ENCODE peak calls at places on chromosomes 12 and 14, in four cellular contexts. L is astrocyte, R is IMR-90, T is uterus. F is an unnamed sample. For H3K36me3 and H3K27me3, the result is how much of the 10 kb centered on the place peaks cover.

GRCh38 chr12:26136688-26137087 is 11.9 kb upstream of the BHLHE41 start:
- DNase-seq in T (no peak), L (no peak), R (no peak), F (no peak)

GRCh38 chr12:111056618-111057521 is 136.5 kb upstream of the MYL2 start:
- DNase-seq in L (no peak), T (no peak), R (no peak), F (peak)

GRCh38 chr12:5343711-5344110 is 88.2 kb upstream of the NTF3 start:
- DNase-seq in L (no peak), R (no peak), T (no peak), F (no peak)

GRCh38 chr12:18578191-18578590 is 159.6 kb downstream of the PLCZ1 start:
- DNase-seq in T (no peak), R (peak), L (peak), F (no peak)

GRCh38 chr14:60515244-60515695 is 6.3 kb downstream of the SIX6 start:
- DNase-seq in L (no peak), R (no peak), T (no peak), F (no peak)

GRCh38 chr14:33745163-33745562 is 205.7 kb downstream of the EGLN3 start:
- DNase-seq in R (no peak), L (peak), T (no peak), F (no peak)

GRCh38 chr14:91810699-91811098 is 56.6 kb downstream of the TC2N start:
- DNase-seq in R (no peak), L (no peak), T (no peak), F (no peak)

GRCh38 chr12:1562813-1563412 is 31.5 kb downstream of the FBXL14 start:
- DNase-seq in T (no peak), R (no peak), L (peak), F (no peak)

GRCh38 chr12:38469689-38470088 is 153.1 kb downstream of the ALG10B start:
- DNase-seq in T (no peak), R (no peak), L (no peak), F (no peak)

GRCh38 chr14:69808919-69809808 is 12.1 kb upstream of the SLC10A1 start:
- DNase-seq in L (no peak), R (no peak), T (no peak), F (no peak)

GRCh38 chr12:100163416-100164152 is 20.9 kb upstream of the BLTP3B start:
- DNase-seq in L (peak), T (peak), R (peak), F (peak)

GRCh38 chr14:87617079-87617478 is 375.9 kb downstream of the GALC start:
- DNase-seq in L (no peak), T (no peak), R (no peak), F (no peak)

GRCh38 chr12:92955997-92956663 is 27.0 kb upstream of the EEA1 start:
- DNase-seq in R (peak), L (peak), T (no peak), F (no peak)

GRCh38 chr14:68970096-68970612 is 8.9 kb downstream of the ACTN1 start:
- DNase-seq in L (no peak), T (no peak), R (no peak), F (peak)

GRCh38 chr14:68791078-68791983 is 1.5 kb downstream of the ZFP36L1 start:
- DNase-seq in R (no peak), T (no peak), L (no peak), F (no peak)

GRCh38 chr12:47837190-47838171 is 17.8 kb upstream of the HDAC7 start:
- DNase-seq in L (no peak), R (peak), T (peak), F (peak)

DNA sequence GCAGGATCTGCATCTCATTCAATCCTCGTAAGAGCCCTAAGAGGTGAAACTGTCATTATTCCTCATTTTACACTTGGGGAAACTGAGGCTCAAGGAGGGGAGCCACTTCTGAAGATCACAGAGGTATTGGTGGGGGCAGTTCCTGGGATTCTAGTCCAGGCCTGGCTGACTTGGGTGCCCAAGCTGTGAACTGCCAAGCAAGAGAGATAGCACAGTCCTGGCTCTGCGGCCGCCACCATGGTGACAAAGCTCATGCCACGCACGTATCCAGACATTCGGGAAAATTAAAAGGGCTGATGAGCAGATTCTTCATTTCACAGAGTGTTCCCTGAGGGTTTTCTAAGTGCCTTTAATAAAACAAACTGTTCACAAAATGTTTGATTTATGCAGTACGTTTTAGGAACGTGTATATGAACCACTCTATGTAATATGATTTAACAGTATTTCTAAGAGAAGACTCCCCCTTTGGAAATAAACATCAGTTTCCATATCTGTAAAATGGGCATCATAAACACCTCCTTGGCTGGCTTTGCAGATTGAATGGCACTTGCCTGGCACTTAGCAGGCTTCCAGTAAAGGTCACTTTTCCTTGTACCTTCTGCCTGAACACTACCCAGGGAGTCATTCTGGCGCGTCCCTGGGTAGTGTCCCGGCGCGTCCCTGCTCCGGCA is 84.6 kb downstream of the ACACB start:
- DNase-seq in L (no peak), T (no peak), R (no peak), F (no peak)
- H3K36me3 ChIP-seq in L (under half), T (under half), R (under half), F (under half)

GRCh38 chr12:96224219-96224615 is 30.0 kb downstream of the ELK3 start:
- DNase-seq in T (no peak), R (no peak), L (peak), F (no peak)
- H3K27ac ChIP-seq in T (peak), R (no peak), L (no peak), F (no peak)

GRCh38 chr12:49962861-49963765 is 1.4 kb downstream of the AQP5 start:
- DNase-seq in R (no peak), L (no peak), T (no peak), F (no peak)
- H3K27me3 ChIP-seq in R (half or more), L (under half), T (under half), F (under half)

GRCh38 chr12:68837215-68837614 is 29.2 kb downstream of the MDM2 start:
- DNase-seq in T (no peak), L (no peak), R (no peak), F (no peak)
- H3K36me3 ChIP-seq in T (under half), L (half or more), R (half or more), F (half or more)

GRCh38 chr12:52260351-52261210 is 13.9 kb upstream of the KRT86 start:
- DNase-seq in T (no peak), R (peak), L (peak), F (no peak)
- H3K27ac ChIP-seq in T (no peak), R (no peak), L (no peak), F (no peak)

GRCh38 chr14:74240794-74241610 is 1.8 kb downstream of the VSX2 start:
- DNase-seq in T (no peak), L (no peak), R (no peak), F (no peak)
- H3K27me3 ChIP-seq in T (half or more), L (half or more), R (half or more), F (half or more)